ENCODE peak calls at places on chromosomes 4 and X, in eight cellular contexts. A is stimulated activated CD4-positive, alpha-beta T cell treated with anti-CD3 and anti-CD28 coated beads, Interleukin-2, amount 100 ng/mL, for 24 hours; O is naive thymus-derived CD8-positive, alpha-beta T cell; X is dermis microvascular lymphatic vessel endothelial cell; Z is naive B cell; G is T-helper 2 cell treated with Interferon-gamma antibody and Interleukin-4, amounts not matched to agents 5 μg/mL and 100 μg/mL, for 36 hours; P is HFF-Myc; E is Caki2. Q is an unnamed sample.

GRCh38 chr4:146407257-146407656 is 114.5 kb downstream of the SLC10A7 start:
- DNase-seq in X (no peak), G (no peak), P (no peak), A (no peak), O (no peak), Z (no peak), E (no peak), Q (no peak)

GRCh38 chr4:173230077-173230476 is 61.5 kb downstream of the GALNT7 start:
- DNase-seq in A (no peak), G (no peak), O (no peak), E (no peak), X (no peak), Z (no peak), P (no peak), Q (no peak)

GRCh38 chrX:133461226-133461625 is 45.9 kb upstream of the GPC4 start:
- DNase-seq in G (no peak), X (no peak), A (no peak), P (no peak), E (no peak), Z (no peak), O (no peak), Q (no peak)

GRCh38 chr4:8308856-8309771 is 39.6 kb downstream of the HTRA3 start:
- DNase-seq in G (no peak), X (no peak), O (no peak), P (no peak), E (no peak), Z (no peak), A (no peak), Q (no peak)

GRCh38 chrX:117996918-117997480 is 119.6 kb downstream of the KLHL13 start:
- DNase-seq in Z (no peak), O (no peak), E (no peak), X (no peak), P (no peak), A (no peak), G (no peak), Q (peak)

GRCh38 chr4:156705291-156705690 is 266.3 kb downstream of the PDGFC start:
- DNase-seq in P (no peak), A (no peak), G (no peak), Z (no peak), E (no peak), O (no peak), X (no peak), Q (peak)

GRCh38 chrX:41085883-41086626 is 810 bp downstream of the USP9X start:
- DNase-seq in E (peak), A (peak), P (no peak), G (peak), Z (peak), X (peak), O (peak), Q (peak)

GRCh38 chr4:87732033-87732770 is 67.2 kb upstream of the IBSP start:
- DNase-seq in G (no peak), X (no peak), P (no peak), Z (no peak), O (no peak), A (no peak), E (no peak), Q (no peak)

GRCh38 chr4:173735055-173735454 is 205.0 kb upstream of the HAND2 start:
- DNase-seq in X (no peak), E (no peak), P (no peak), Z (no peak), O (no peak), A (no peak), G (no peak), Q (no peak)

GRCh38 chr4:15963568-15963967 is 593 bp upstream of the FGFBP2 start:
- DNase-seq in Z (peak), X (no peak), P (no peak), E (no peak), O (peak), G (peak), A (peak), Q (no peak)